ENCODE peak calls at places on chromosomes 4 and X, in ten cellular contexts. G, C, K, M, N, D, F, S, T and J are unnamed samples.
A peak's percentile ranks its signal among the peaks of the same experiment; 100 is the strongest.

GRCh38 chr4:16227462-16227868 is 1.2 kb upstream of the TAPT1 start:
- DNase-seq in T (peak; percentile 47), C (peak; percentile 26), G (peak; percentile 56), N (peak; percentile 49), D (no peak), S (peak; percentile 42), F (peak; percentile 47), K (peak; percentile 79), M (peak; percentile 57), J (peak; percentile 25)

GRCh38 chrX:123173833-123174232 is 10.2 kb upstream of the GRIA3 start:
- DNase-seq in G (no peak), S (peak; percentile 6), K (no peak), M (no peak), D (no peak), F (no peak), T (no peak), N (no peak), C (no peak), J (no peak)

GRCh38 chr4:77734928-77735327 is 84.2 kb downstream of the CNOT6L start:
- DNase-seq in G (no peak), S (peak; percentile 1), K (no peak), C (no peak), F (no peak), N (peak; percentile 50), T (peak; percentile 33), M (peak; percentile 29), D (peak; percentile 4), J (no peak)

GRCh38 chr4:173181769-173182374 is 13.3 kb downstream of the GALNT7 start:
- DNase-seq in C (no peak), N (peak; percentile 91), K (no peak), T (no peak), S (no peak), G (no peak), D (no peak), F (no peak), M (peak; percentile 80), J (peak; percentile 54)

GRCh38 chr4:145308598-145308997 is 128.2 kb upstream of the OTUD4 start:
- DNase-seq in T (no peak), F (no peak), M (no peak), N (no peak), G (no peak), K (no peak), C (no peak), S (no peak), D (no peak), J (no peak)

GRCh38 chr4:142925161-142925560 is 79.1 kb upstream of the INPP4B start:
- DNase-seq in S (no peak), D (no peak), F (no peak), T (no peak), M (peak; percentile 68), G (no peak), C (no peak), N (peak; percentile 2), K (no peak), J (no peak)

GRCh38 chr4:3485011-3485881 is 22.1 kb downstream of the DOK7 start:
- DNase-seq in S (no peak), D (no peak), M (no peak), G (no peak), K (no peak), C (no peak), N (no peak), T (no peak), F (no peak), J (no peak)

GRCh38 chr4:6516762-6517161 is 44.3 kb upstream of the PPP2R2C start:
- DNase-seq in N (no peak), G (peak; percentile 65), F (peak; percentile 48), K (no peak), T (no peak), D (no peak), M (no peak), C (no peak), S (no peak), J (no peak)

GRCh38 chrX:111914398-111915092 is 38.6 kb downstream of the TRPC5OS start:
- DNase-seq in K (no peak), T (no peak), D (peak; percentile 50), C (no peak), M (peak; percentile 5), S (peak; percentile 1), N (no peak), F (no peak), G (no peak), J (no peak)

GRCh38 chr4:6097581-6097980 is 79.3 kb upstream of the C4orf50 start:
- DNase-seq in G (no peak), C (no peak), F (no peak), M (no peak), K (peak; percentile 5), N (no peak), T (no peak), D (no peak), S (no peak), J (no peak)

GRCh38 chr4:19224820-19225219 is 1026.9 kb upstream of the SLIT2 start:
- DNase-seq in G (no peak), F (no peak), C (no peak), T (no peak), N (no peak), D (no peak), M (peak; percentile 53), K (no peak), S (peak; percentile 62), J (no peak)

GRCh38 chr4:121070274-121070673 is 2.1 kb downstream of the NDNF start:
- DNase-seq in C (no peak), T (no peak), M (peak; percentile 45), K (no peak), N (no peak), S (peak; percentile 74), G (no peak), D (no peak), F (no peak), J (no peak)

GRCh38 chr4:54077812-54078211 is 13.4 kb upstream of the CHIC2 start:
- DNase-seq in K (no peak), N (peak; percentile 66), G (no peak), F (no peak), S (no peak), M (peak; percentile 65), C (no peak), T (no peak), D (no peak), J (no peak)

GRCh38 chrX:136711147-136711546 is 63.2 kb downstream of the CD40LG start:
- DNase-seq in M (peak; percentile 51), D (no peak), T (peak; percentile 31), N (no peak), S (peak; percentile 49), K (peak; percentile 62), C (peak; percentile 35), G (peak; percentile 47), F (peak; percentile 19), J (peak; percentile 47)

GRCh38 chr4:84493092-84493850 is 5.8 kb downstream of the NKX6-1 start:
- DNase-seq in D (no peak), C (no peak), T (no peak), K (no peak), N (peak; percentile 27), F (no peak), S (no peak), G (no peak), M (peak; percentile 54), J (no peak)

DNA sequence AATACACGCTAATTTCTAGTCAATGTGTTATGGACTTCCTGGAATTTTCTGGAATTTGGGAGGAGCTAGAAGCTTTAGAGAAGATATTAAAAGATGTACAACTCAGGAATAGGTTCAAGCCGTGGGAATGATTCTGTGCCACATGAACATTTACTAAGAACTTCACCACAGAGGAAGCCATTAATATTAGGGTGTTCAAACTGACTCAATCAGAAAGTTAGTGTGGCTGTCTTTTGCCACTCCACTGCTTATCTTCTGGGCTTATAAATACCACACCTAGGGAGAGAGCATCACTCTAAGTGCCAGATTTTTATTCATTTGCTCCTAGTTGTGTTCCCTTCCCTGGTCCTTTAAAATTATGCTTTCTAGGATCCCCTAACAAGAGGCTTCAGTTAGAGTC is 409.8 kb downstream of the KCTD8 start:
- DNase-seq in G (no peak), F (no peak), M (no peak), S (no peak), N (no peak), D (no peak), K (no peak), T (no peak), C (no peak), J (no peak)
- H3K27ac ChIP-seq in G (no peak overlapping the region), F (no peak overlapping the region), M (no peak overlapping the region), S (no peak overlapping the region), N (no peak overlapping the region), D (no peak overlapping the region), K (no peak overlapping the region), T (no peak overlapping the region), C (no peak overlapping the region), J (no peak overlapping the region)

GRCh38 chrX:13938053-13938765 is 91.5 kb downstream of the GEMIN8 start:
- DNase-seq in K (no peak), T (peak; percentile 26), S (peak; percentile 11), C (no peak), F (peak; percentile 12), N (no peak), G (peak; percentile 27), M (peak; percentile 32), D (no peak), J (no peak)

GRCh38 chrX:13939741-13940597 is 89.7 kb downstream of the GEMIN8 start:
- DNase-seq in M (no peak), G (no peak), T (no peak), N (no peak), C (no peak), K (no peak), D (no peak), S (no peak), F (no peak), J (no peak)

GRCh38 chrX:13938766-13939530 is 90.7 kb downstream of the GEMIN8 start:
- DNase-seq in D (no peak), M (no peak), N (no peak), T (no peak), G (no peak), S (no peak), K (no peak), F (no peak), C (no peak), J (no peak)

GRCh38 chrX:13936804-13937203 is 92.9 kb downstream of the GEMIN8 start:
- DNase-seq in S (no peak), D (no peak), G (no peak), F (no peak), C (no peak), M (no peak), N (no peak), T (no peak), K (no peak), J (no peak)

GRCh38 chrX:13937370-13938052 is 92.2 kb downstream of the GEMIN8 start:
- DNase-seq in M (peak; percentile 12), S (no peak), T (no peak), N (peak; percentile 74), C (no peak), G (no peak), K (peak; percentile 60), D (no peak), F (no peak), J (no peak)
- H3K4me1 ChIP-seq in M (no peaks in the 10 kb centered on the region), S (no peaks in the 10 kb centered on the region), T (no peaks in the 10 kb centered on the region), N (peaks cover 7% of the 10 kb centered on the region), C (no peaks in the 10 kb centered on the region), G (no peaks in the 10 kb centered on the region), K (peaks cover 16% of the 10 kb centered on the region), D (no peaks in the 10 kb centered on the region), F (peaks cover 6% of the 10 kb centered on the region), J (peaks cover 6% of the 10 kb centered on the region)

GRCh38 chr4:8239226-8239625 is 30.3 kb upstream of the HTRA3 start:
- DNase-seq in S (no peak), G (no peak), N (no peak), C (no peak), F (no peak), K (no peak), T (no peak), D (no peak), M (no peak), J (no peak)
- H3K36me3 ChIP-seq in S (no peaks in the 10 kb centered on the region), G (no peaks in the 10 kb centered on the region), N (no peaks in the 10 kb centered on the region), C (peaks cover 44% of the 10 kb centered on the region), F (peaks cover 35% of the 10 kb centered on the region), K (peaks cover 4% of the 10 kb centered on the region), T (peaks cover 42% of the 10 kb centered on the region), D (no peaks in the 10 kb centered on the region), M (no peaks in the 10 kb centered on the region), J (no peaks in the 10 kb centered on the region)

GRCh38 chr4:168856312-168856711 is 153.7 kb downstream of the CBR4 start:
- DNase-seq in G (no peak), S (no peak), N (peak; percentile 97), C (no peak), K (no peak), D (no peak), M (peak; percentile 77), F (no peak), T (no peak), J (peak; percentile 65)
- H3K27ac ChIP-seq in G (peak overlapping the region; percentile 97), S (no peak overlapping the region), N (peak overlapping the region; percentile 95), C (peak overlapping the region; percentile 73), K (peak overlapping the region; percentile 98), D (no peak overlapping the region), M (peak overlapping the region; percentile 24), F (peak overlapping the region; percentile 86), T (no peak overlapping the region), J (peak overlapping the region; percentile 78)